ENCODE peak calls at places on chromosomes 2 and 18, in six cellular contexts. M is endothelial cell, E is Calu3, K is Peyer's patch, X is GM12865, W is lower leg skin. J is an unnamed sample.

GRCh38 chr2:96773922-96774321 is 13.2 kb downstream of the CNNM4 start:
- DNase-seq in X (peak; percentile 71), W (no peak), E (no peak), K (peak; percentile 71), M (no peak), J (no peak)

GRCh38 chr2:145230546-145230945 is 710.6 kb upstream of the ZEB2 start:
- DNase-seq in K (no peak), X (no peak), W (no peak), E (no peak), M (no peak), J (no peak)

GRCh38 chr2:109355192-109355843 is 226.3 kb downstream of the SH3RF3 start:
- DNase-seq in K (peak; percentile 6), E (no peak), M (no peak), W (no peak), X (peak; percentile 26), J (no peak)

GRCh38 chr2:11239718-11240462 is 84.6 kb downstream of the SLC66A3 start:
- DNase-seq in W (no peak), K (no peak), E (no peak), M (no peak), X (no peak), J (no peak)

GRCh38 chr18:76490701-76491171 is 4.3 kb downstream of the ZNF516 start:
- DNase-seq in M (no peak), E (peak; percentile 59), X (peak; percentile 58), W (peak; percentile 63), K (no peak), J (peak; percentile 39)

GRCh38 chr2:41729800-41730364 is 317.9 kb upstream of the PKDCC start:
- DNase-seq in X (no peak), K (no peak), E (no peak), W (no peak), M (no peak), J (no peak)

GRCh38 chr2:209423562-209424541 is at the start of gene MAP2:
- DNase-seq in W (peak; percentile 55), M (peak; percentile 92), X (peak; percentile 79), K (peak; percentile 50), E (peak; percentile 95), J (peak; percentile 87)

GRCh38 chr2:234885113-234885512 is 66.7 kb upstream of the SH3BP4 start:
- DNase-seq in K (no peak), M (no peak), W (no peak), X (no peak), E (no peak), J (no peak)

GRCh38 chr2:237333748-237334147 is 80.2 kb downstream of the COL6A3 start:
- DNase-seq in M (no peak), X (no peak), W (no peak), K (no peak), E (no peak), J (no peak)

GRCh38 chr18:52499018-52499417 is 159.0 kb downstream of the DCC start:
- DNase-seq in X (no peak), W (no peak), M (no peak), E (peak; percentile 9), K (no peak), J (no peak)

GRCh38 chr2:176101862-176102261 is 2.3 kb downstream of the HOXD12 start:
- DNase-seq in M (no peak), K (no peak), X (no peak), E (no peak), W (no peak), J (no peak)

GRCh38 chr2:86417961-86418360 is 23.2 kb upstream of the KDM3A start:
- DNase-seq in M (no peak), W (no peak), E (no peak), X (no peak), K (no peak), J (no peak)

GRCh38 chr2:195656131-195656858 is 731 bp upstream of the SLC39A10 start:
- DNase-seq in K (no peak), E (no peak), M (no peak), W (peak; percentile 54), X (no peak), J (no peak)

GRCh38 chr2:121080013-121080772 is 204.8 kb downstream of the TFCP2L1 start:
- DNase-seq in W (peak; percentile 43), E (peak; percentile 72), K (no peak), X (peak; percentile 41), M (peak; percentile 87), J (peak; percentile 73)

GRCh38 chr2:159156834-159157233 is 129.7 kb downstream of the WDSUB1 start:
- DNase-seq in K (no peak), M (no peak), W (peak; percentile 48), X (no peak), E (no peak), J (no peak)

GRCh38 chr18:62436636-62437519 is 85.9 kb upstream of the ZCCHC2 start:
- DNase-seq in K (no peak), E (no peak), X (no peak), W (peak; percentile 93), M (no peak), J (no peak)

GRCh38 chr2:234191819-234192407 is 141.4 kb downstream of the SPP2 start:
- DNase-seq in K (no peak), E (no peak), M (no peak), X (no peak), W (no peak), J (no peak)

GRCh38 chr2:186381573-186381972 is 104.5 kb upstream of the ZC3H15 start:
- DNase-seq in X (no peak), M (no peak), K (no peak), W (no peak), E (no peak), J (no peak)

GRCh38 chr2:27795093-27795834 is 23.7 kb downstream of the MRPL33 start:
- DNase-seq in M (no peak), K (no peak), E (no peak), X (no peak), W (no peak), J (no peak)

GRCh38 chr18:697771-698170 is 14.7 kb downstream of the ENOSF1 start:
- DNase-seq in W (no peak), M (no peak), E (no peak), K (no peak), X (no peak), J (no peak)

GRCh38 chr2:219987830-219988229 is 360.4 kb downstream of the SLC4A3 start:
- DNase-seq in K (no peak), E (no peak), X (no peak), M (no peak), W (peak; percentile 35), J (no peak)

GRCh38 chr2:232647261-232647660 is 13.9 kb downstream of the EFHD1 start:
- DNase-seq in W (no peak), E (no peak), X (no peak), K (no peak), M (no peak), J (no peak)

GRCh38 chr2:55133467-55134315 is 83.4 kb upstream of the RTN4 start:
- DNase-seq in M (no peak), E (peak; percentile 70), X (peak; percentile 87), K (peak; percentile 40), W (peak; percentile 69), J (no peak)

GRCh38 chr2:236204953-236205352 is 36.8 kb upstream of the GBX2 start:
- DNase-seq in K (no peak), X (no peak), W (no peak), M (no peak), E (no peak), J (no peak)

GRCh38 chr18:60826346-60826745 is 453.8 kb upstream of the MC4R start:
- DNase-seq in M (no peak), K (no peak), W (no peak), X (no peak), E (no peak), J (no peak)
- TF ChIP-seq CTCF in M (no peak), K (no peak), W (no peak), X (no peak), E (no peak), J (no peak)

DNA sequence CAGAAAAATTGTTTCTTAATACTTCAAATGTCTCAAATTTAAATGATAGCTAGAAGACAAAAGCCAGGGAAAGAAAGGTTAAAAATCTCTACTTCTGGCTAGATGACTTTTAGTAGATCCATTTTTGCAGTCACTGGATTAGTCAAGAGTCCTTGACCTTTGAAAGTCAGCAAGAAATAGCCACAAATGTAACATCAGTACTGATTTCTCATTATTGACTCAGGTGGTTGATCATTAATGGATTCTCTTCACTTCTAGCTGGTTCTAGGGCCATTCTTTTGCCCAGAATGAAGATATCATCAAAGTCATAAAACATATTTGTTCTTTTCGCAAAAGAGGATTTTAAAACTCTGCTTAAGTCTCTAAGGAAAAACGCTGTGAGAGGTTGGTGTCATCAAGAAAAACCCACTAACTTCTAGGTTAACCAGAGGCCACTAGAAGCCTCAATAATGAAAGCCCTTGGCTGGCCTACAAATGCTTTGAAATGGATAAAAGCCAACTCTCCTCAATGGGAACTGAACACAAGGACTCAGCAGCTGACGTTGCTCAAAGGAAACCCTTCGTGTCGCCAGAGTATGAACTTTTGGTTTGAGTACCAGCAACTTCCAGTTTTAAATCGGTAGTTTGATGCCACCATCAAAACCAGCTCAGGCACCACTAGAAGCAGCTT is 66.3 kb downstream of the IRS1 start:
- DNase-seq in E (no peak), K (no peak), M (no peak), W (no peak), X (no peak), J (no peak)
- TF ChIP-seq CTCF in E (no peak), K (no peak), M (no peak), W (no peak), X (no peak), J (no peak)

GRCh38 chr18:28409811-28410210 is 232.9 kb upstream of the CDH2 start:
- DNase-seq in X (no peak), W (no peak), M (no peak), E (no peak), K (no peak), J (no peak)
- TF ChIP-seq CTCF in X (no peak), W (no peak), M (no peak), E (no peak), K (no peak), J (no peak)

DNA sequence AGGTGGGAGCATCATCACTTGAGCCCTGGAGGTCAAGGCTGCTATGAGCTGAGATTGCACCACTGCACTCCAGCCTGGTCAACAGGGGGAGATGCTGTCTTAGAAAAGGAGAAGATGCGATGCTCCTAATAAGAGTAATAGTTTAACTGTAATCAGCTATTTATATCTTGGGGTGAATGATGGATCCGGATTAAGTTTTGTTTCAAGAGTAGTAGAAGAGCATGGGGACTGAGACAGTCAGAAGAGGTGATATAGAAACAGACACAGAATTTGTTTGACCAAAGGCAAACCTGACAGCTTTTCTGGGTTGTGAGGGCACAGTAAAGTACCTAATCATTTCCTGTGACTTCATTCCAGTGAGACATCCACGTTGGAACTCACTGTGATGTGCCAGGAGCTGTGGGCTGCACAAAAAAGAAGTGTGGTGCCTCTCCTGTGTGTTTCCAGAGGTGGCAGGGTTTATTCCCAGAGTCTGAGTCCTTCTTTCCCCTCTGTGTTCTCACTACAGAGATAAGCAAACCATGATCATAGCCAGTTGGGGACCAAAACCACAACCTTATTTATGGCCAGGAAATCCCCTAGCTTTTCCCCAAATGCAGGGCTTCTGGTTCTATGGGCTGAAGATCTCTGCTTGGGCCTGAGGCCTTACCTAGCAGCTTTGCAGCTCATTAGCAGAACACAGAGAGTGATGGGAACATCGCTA is 113.7 kb downstream of the XRCC5 start:
- DNase-seq in E (no peak), W (no peak), K (no peak), M (no peak), X (peak; percentile 74), J (no peak)
- TF ChIP-seq CTCF in E (no peak), W (no peak), K (peak; percentile 4), M (no peak), X (peak; percentile 63), J (no peak)